ENCODE peak calls at places on chromosomes 4 and X, in eight cellular contexts. Q, R, L, X, B, C, S and O are unnamed samples.

GRCh38 chrX:130100180-130100579 is 10.1 kb downstream of the ELF4 start:
- DNase-seq in Q (no peak), R (no peak), L (no peak), X (no peak), B (peak), C (peak), S (no peak), O (no peak)

GRCh38 chrX:15820106-15821073 is 30.1 kb downstream of the ZRSR2 start:
- DNase-seq in Q (no peak), R (no peak), L (no peak), X (no peak), B (no peak), C (no peak), S (no peak), O (no peak)

GRCh38 chr4:11801466-11802446 is 373.1 kb upstream of the HS3ST1 start:
- DNase-seq in Q (no peak), R (no peak), L (no peak), X (no peak), B (no peak), C (no peak), S (no peak), O (no peak)

GRCh38 chrX:44871114-44871645 is 1.8 kb upstream of the KDM6A start:
- DNase-seq in Q (no peak), R (no peak), L (peak), X (no peak), B (peak), C (no peak), S (no peak), O (no peak)

GRCh38 chrX:101348452-101349222 is at the start of gene TIMM8A:
- DNase-seq in Q (peak), R (peak), L (peak), X (peak), B (peak), C (peak), S (peak), O (peak)

GRCh38 chr4:16916719-16917337 is 18.4 kb upstream of the LDB2 start:
- DNase-seq in Q (peak), R (peak), L (peak), X (no peak), B (no peak), C (no peak), S (peak), O (peak)

GRCh38 chr4:19329631-19330030 is 922.1 kb upstream of the SLIT2 start:
- DNase-seq in Q (no peak), R (peak), L (peak), X (no peak), B (no peak), C (no peak), S (no peak), O (no peak)

GRCh38 chr4:13933163-13933562 is 305.6 kb upstream of the BOD1L1 start:
- DNase-seq in Q (no peak), R (no peak), L (peak), X (no peak), B (no peak), C (peak), S (no peak), O (no peak)

GRCh38 chr4:20464381-20464780 is 212.7 kb downstream of the SLIT2 start:
- DNase-seq in Q (no peak), R (peak), L (peak), X (peak), B (no peak), C (peak), S (no peak), O (peak)

GRCh38 chr4:56757270-56757746 is 64.2 kb downstream of the SPINK2 start:
- DNase-seq in Q (peak), R (peak), L (peak), X (no peak), B (peak), C (peak), S (no peak), O (peak)

GRCh38 chr4:42965326-42965725 is 72.8 kb downstream of the GRXCR1 start:
- DNase-seq in Q (no peak), R (no peak), L (peak), X (peak), B (no peak), C (no peak), S (no peak), O (peak)

GRCh38 chr4:1082215-1083182 is 30.9 kb downstream of the RNF212 start:
- DNase-seq in Q (no peak), R (peak), L (peak), X (no peak), B (peak), C (peak), S (no peak), O (peak)

GRCh38 chr4:138790993-138791392 is 224.6 kb upstream of the NOCT start:
- DNase-seq in Q (no peak), R (no peak), L (no peak), X (no peak), B (no peak), C (no peak), S (no peak), O (no peak)

GRCh38 chr4:83208371-83208770 is 76.2 kb downstream of the COQ2 start:
- DNase-seq in Q (no peak), R (no peak), L (peak), X (no peak), B (no peak), C (no peak), S (no peak), O (no peak)

GRCh38 chr4:183320211-183321068 is at the start of gene CLDN22:
- DNase-seq in Q (no peak), R (no peak), L (no peak), X (no peak), B (no peak), C (no peak), S (no peak), O (no peak)

GRCh38 chrX:113001836-113002235 is 161.2 kb upstream of the AMOT start:
- DNase-seq in Q (no peak), R (peak), L (peak), X (no peak), B (no peak), C (no peak), S (no peak), O (no peak)